ENCODE peak calls at places on chromosomes 5 and 9, in ten cellular contexts. L is psoas muscle; O is mucosa of descending colon; R is heart right ventricle; N is neural progenitor cell; C is Peyer's patch; A is CD8-positive, alpha-beta T cell; U is prostate gland; E is lung; Y is adipocyte. B is an unnamed sample.

GRCh38 chr5:27494845-27495244 is 456.5 kb upstream of the CDH9 start:
- DNase-seq in L (no peak), O (no peak), R (no peak), N (no peak), C (no peak), A (no peak), U (no peak), E (no peak), Y (no peak), B (no peak)

GRCh38 chr5:112005533-112005926 is 248.5 kb upstream of the NREP start:
- DNase-seq in L (no peak), O (no peak), R (no peak), N (no peak), C (no peak), A (no peak), U (no peak), E (no peak), Y (peak; percentile 42), B (no peak)

GRCh38 chr5:132372542-132372941 is 3.0 kb downstream of the SLC22A5 start:
- DNase-seq in L (no peak), O (no peak), R (no peak), N (no peak), C (no peak), A (no peak), U (no peak), E (no peak), Y (no peak), B (no peak)

GRCh38 chr5:2861605-2862004 is 110.1 kb upstream of the IRX2 start:
- DNase-seq in L (no peak), O (no peak), R (no peak), N (no peak), C (no peak), A (no peak), U (no peak), E (no peak), Y (no peak), B (no peak)

GRCh38 chr5:55226027-55226933 is 835 bp downstream of the MCIDAS start:
- DNase-seq in L (no peak), O (peak; percentile 41), R (no peak), N (peak; percentile 91), C (peak; percentile 61), A (no peak), U (peak; percentile 19), E (no peak), Y (peak; percentile 55), B (peak; percentile 89)

GRCh38 chr5:83891261-83891660 is 170.6 kb upstream of the HAPLN1 start:
- DNase-seq in L (no peak), O (no peak), R (no peak), N (no peak), C (no peak), A (no peak), U (no peak), E (no peak), Y (no peak), B (no peak)

GRCh38 chr9:136791466-136792276 is 527 bp downstream of the TMEM141 start:
- DNase-seq in L (peak; percentile 78), O (peak; percentile 85), R (peak; percentile 49), N (peak; percentile 70), C (peak; percentile 88), A (peak; percentile 53), U (peak; percentile 74), E (peak; percentile 71), Y (peak; percentile 53), B (peak; percentile 69)

GRCh38 chr5:155008669-155009068 is 4.9 kb upstream of the KIF4B start:
- DNase-seq in L (no peak), O (no peak), R (no peak), N (no peak), C (no peak), A (no peak), U (no peak), E (no peak), Y (no peak), B (no peak)

GRCh38 chr5:93364386-93364785 is 216.6 kb downstream of the NR2F1-AS1 start:
- DNase-seq in L (no peak), O (no peak), R (no peak), N (no peak), C (no peak), A (no peak), U (no peak), E (no peak), Y (peak; percentile 24), B (no peak)

GRCh38 chr9:118522093-118523028 is 818.2 kb downstream of the TLR4 start:
- DNase-seq in L (no peak), O (peak; percentile 33), R (peak; percentile 49), N (peak; percentile 84), C (peak; percentile 43), A (no peak), U (no peak), E (no peak), Y (peak; percentile 74), B (peak; percentile 51)

GRCh38 chr9:89642789-89643188 is 38.0 kb downstream of the GADD45G start:
- DNase-seq in L (no peak), O (no peak), R (no peak), N (no peak), C (no peak), A (no peak), U (no peak), E (no peak), Y (no peak), B (no peak)

GRCh38 chr5:180253036-180253824 is 38.7 kb downstream of the MAPK9 start:
- DNase-seq in L (no peak), O (no peak), R (no peak), N (no peak), C (no peak), A (no peak), U (no peak), E (no peak), Y (no peak), B (no peak)

GRCh38 chr5:180250329-180250728 is 41.3 kb upstream of the RASGEF1C start:
- DNase-seq in L (no peak), O (no peak), R (no peak), N (no peak), C (no peak), A (no peak), U (no peak), E (no peak), Y (no peak), B (no peak)

GRCh38 chr5:180251887-180252286 is 40.0 kb downstream of the MAPK9 start:
- DNase-seq in L (no peak), O (no peak), R (no peak), N (no peak), C (no peak), A (no peak), U (no peak), E (no peak), Y (no peak), B (no peak)

GRCh38 chr5:180251141-180251540 is 40.7 kb downstream of the MAPK9 start:
- DNase-seq in L (no peak), O (no peak), R (no peak), N (no peak), C (no peak), A (no peak), U (no peak), E (no peak), Y (no peak), B (no peak)
- H3K9me3 ChIP-seq in L (peaks cover 67% of the 10 kb centered on the region), O (peaks cover 92% of the 10 kb centered on the region), R (peaks cover 100% of the 10 kb centered on the region), N (peaks cover 36% of the 10 kb centered on the region), C (no peaks in the 10 kb centered on the region), A (peaks cover 48% of the 10 kb centered on the region), U (peaks cover 8% of the 10 kb centered on the region), E (peaks cover 12% of the 10 kb centered on the region), Y (peaks cover 100% of the 10 kb centered on the region), B (peaks cover 25% of the 10 kb centered on the region)

GRCh38 chr9:752201-752600 is 89.3 kb upstream of the DMRT1 start:
- DNase-seq in L (no peak), O (no peak), R (no peak), N (no peak), C (no peak), A (no peak), U (no peak), E (no peak), Y (peak; percentile 88), B (peak; percentile 58)
- H3K4me1 ChIP-seq in L (peaks cover 43% of the 10 kb centered on the region), O (peaks cover 10% of the 10 kb centered on the region), R (peaks cover 34% of the 10 kb centered on the region), N (no peaks in the 10 kb centered on the region), C (peaks cover 8% of the 10 kb centered on the region), A (peaks cover 24% of the 10 kb centered on the region), U (peaks cover 3% of the 10 kb centered on the region), E (peaks cover 8% of the 10 kb centered on the region), Y (peaks cover 46% of the 10 kb centered on the region), B (no peaks in the 10 kb centered on the region)

GRCh38 chr5:8884029-8884428 is 661.8 kb downstream of the SEMA5A start:
- DNase-seq in L (no peak), O (no peak), R (no peak), N (no peak), C (no peak), A (no peak), U (no peak), E (no peak), Y (no peak), B (no peak)

GRCh38 chr5:8875722-8876121 is 670.2 kb downstream of the SEMA5A start:
- DNase-seq in L (no peak), O (no peak), R (no peak), N (no peak), C (no peak), A (no peak), U (no peak), E (no peak), Y (no peak), B (no peak)

GRCh38 chr5:8879248-8879647 is 666.6 kb downstream of the SEMA5A start:
- DNase-seq in L (no peak), O (no peak), R (no peak), N (no peak), C (no peak), A (no peak), U (no peak), E (no peak), Y (no peak), B (no peak)
- H3K9me3 ChIP-seq in L (no peaks in the 10 kb centered on the region), O (no peaks in the 10 kb centered on the region), R (no peaks in the 10 kb centered on the region), N (no peaks in the 10 kb centered on the region), C (no peaks in the 10 kb centered on the region), A (no peaks in the 10 kb centered on the region), U (no peaks in the 10 kb centered on the region), E (no peaks in the 10 kb centered on the region), Y (peaks cover 7% of the 10 kb centered on the region), B (peaks cover 44% of the 10 kb centered on the region)

GRCh38 chr9:127535834-127536233 is 76.2 kb upstream of the STXBP1 start:
- DNase-seq in L (no peak), O (no peak), R (no peak), N (no peak), C (no peak), A (no peak), U (no peak), E (no peak), Y (peak; percentile 73), B (no peak)
- H3K4me1 ChIP-seq in L (no peaks in the 10 kb centered on the region), O (peaks cover 19% of the 10 kb centered on the region), R (peaks cover 36% of the 10 kb centered on the region), N (peaks cover 12% of the 10 kb centered on the region), C (no peaks in the 10 kb centered on the region), A (no peaks in the 10 kb centered on the region), U (peaks cover 44% of the 10 kb centered on the region), E (peaks cover 44% of the 10 kb centered on the region), Y (peaks cover 48% of the 10 kb centered on the region), B (no peaks in the 10 kb centered on the region)

GRCh38 chr5:13580058-13580457 is 364.4 kb downstream of the DNAH5 start:
- DNase-seq in L (no peak), O (no peak), R (no peak), N (no peak), C (no peak), A (no peak), U (no peak), E (no peak), Y (no peak), B (no peak)

GRCh38 chr5:13585324-13585723 is 359.2 kb downstream of the DNAH5 start:
- DNase-seq in L (no peak), O (no peak), R (no peak), N (no peak), C (no peak), A (no peak), U (no peak), E (no peak), Y (no peak), B (no peak)

GRCh38 chr5:13581132-13581531 is 363.4 kb downstream of the DNAH5 start:
- DNase-seq in L (no peak), O (no peak), R (no peak), N (no peak), C (no peak), A (no peak), U (no peak), E (no peak), Y (no peak), B (no peak)
- H3K9me3 ChIP-seq in L (no peaks in the 10 kb centered on the region), O (no peaks in the 10 kb centered on the region), R (no peaks in the 10 kb centered on the region), N (no peaks in the 10 kb centered on the region), C (no peaks in the 10 kb centered on the region), A (no peaks in the 10 kb centered on the region), U (no peaks in the 10 kb centered on the region), E (no peaks in the 10 kb centered on the region), Y (no peaks in the 10 kb centered on the region), B (peaks cover 5% of the 10 kb centered on the region)

B was measured in A673.